ENCODE peak calls at places on chromosome 11, in five cellular contexts. Z, V, S, W and Y are unnamed samples.

GRCh38 chr11:11988862-11989261 is 19.6 kb downstream of the DKK3 start:
- DNase-seq in S (no peak), Z (no peak), W (no peak), V (no peak), Y (no peak)

GRCh38 chr11:27234043-27234668 is 128.9 kb downstream of the CCDC34 start:
- DNase-seq in V (peak; percentile 61), W (no peak), Z (peak; percentile 93), S (no peak), Y (no peak)

GRCh38 chr11:67400251-67400941 is 1.3 kb downstream of the PPP1CA start:
- DNase-seq in S (no peak), Z (no peak), V (no peak), W (no peak), Y (no peak)

GRCh38 chr11:8257003-8257664 is 6.5 kb downstream of the LMO1 start:
- DNase-seq in Z (no peak), S (peak; percentile 5), W (no peak), V (no peak), Y (no peak)

GRCh38 chr11:34317666-34318065 is 40.1 kb downstream of the ABTB2 start:
- DNase-seq in V (no peak), Z (no peak), W (no peak), S (no peak), Y (no peak)

GRCh38 chr11:134476435-134477021 is 64.5 kb upstream of the B3GAT1 start:
- DNase-seq in W (no peak), V (no peak), S (no peak), Z (no peak), Y (no peak)

GRCh38 chr11:119436093-119436492 is 13.1 kb upstream of the THY1 start:
- DNase-seq in S (no peak), V (no peak), W (no peak), Z (no peak), Y (no peak)

GRCh38 chr11:120717042-120717441 is 205.5 kb downstream of the GRIK4 start:
- DNase-seq in S (no peak), W (no peak), Z (no peak), V (no peak), Y (no peak)

GRCh38 chr11:95589893-95590612 is 199.5 kb downstream of the FAM76B start:
- DNase-seq in S (no peak), W (no peak), V (no peak), Z (no peak), Y (no peak)

GRCh38 chr11:7749456-7749855 is 43.2 kb upstream of the OVCH2 start:
- DNase-seq in Z (no peak), S (no peak), V (no peak), W (no peak), Y (no peak)

GRCh38 chr11:12767022-12767421 is 92.8 kb downstream of the TEAD1 start:
- DNase-seq in S (no peak), W (no peak), Z (no peak), V (no peak), Y (no peak)

GRCh38 chr11:109756951-109757350 is 335.0 kb downstream of the C11orf87 start:
- DNase-seq in W (no peak), V (no peak), Z (no peak), S (no peak), Y (no peak)

GRCh38 chr11:35274909-35275807 is 136.2 kb downstream of the CD44 start:
- DNase-seq in W (peak; percentile 85), S (peak; percentile 89), V (no peak), Z (no peak), Y (peak; percentile 49)

GRCh38 chr11:47991266-47991830 is 11.0 kb downstream of the PTPRJ start:
- DNase-seq in Z (peak; percentile 37), V (peak; percentile 69), S (peak; percentile 64), W (peak; percentile 72), Y (no peak)

GRCh38 chr11:2800655-2801531 is 84.7 kb downstream of the CDKN1C start:
- DNase-seq in Z (no peak), S (peak; percentile 21), W (peak; percentile 7), V (peak; percentile 23), Y (no peak)

GRCh38 chr11:109041876-109042275 is 377.0 kb downstream of the DDX10 start:
- DNase-seq in W (no peak), V (no peak), Z (no peak), S (no peak), Y (no peak)

GRCh38 chr11:128506999-128507591 is 80.3 kb downstream of the ETS1 start:
- DNase-seq in W (peak; percentile 79), V (peak; percentile 96), S (peak; percentile 81), Z (no peak), Y (peak; percentile 77)

GRCh38 chr11:128568166-128568778 is 19.1 kb downstream of the ETS1 start:
- DNase-seq in W (no peak), Z (no peak), V (no peak), S (no peak), Y (no peak)

GRCh38 chr11:8649361-8649760 is 33.1 kb downstream of the TRIM66 start:
- DNase-seq in S (no peak), Z (no peak), W (no peak), V (no peak), Y (no peak)

GRCh38 chr11:96146765-96147164 is 196.2 kb downstream of the MAML2 start:
- DNase-seq in V (no peak), W (no peak), Z (no peak), S (no peak), Y (no peak)

GRCh38 chr11:43916621-43917020 is 25.8 kb upstream of the C11orf96 start:
- DNase-seq in W (no peak), S (no peak), V (no peak), Z (no peak), Y (no peak)

GRCh38 chr11:69292221-69292648 is 1.7 kb upstream of the MYEOV start:
- DNase-seq in V (peak; percentile 51), W (no peak), Z (peak; percentile 41), S (no peak), Y (no peak)

GRCh38 chr11:78727816-78728215 is 153.2 kb upstream of the NARS2 start:
- DNase-seq in Z (no peak), W (no peak), S (no peak), V (no peak), Y (no peak)

GRCh38 chr11:67627394-67627787 is 2.3 kb downstream of the NUDT8 start:
- DNase-seq in V (peak; percentile 35), Z (no peak), S (no peak), W (no peak), Y (no peak)

GRCh38 chr11:43504316-43504950 is 145.7 kb downstream of the TTC17 start:
- DNase-seq in S (no peak), Z (peak; percentile 29), V (no peak), W (no peak), Y (no peak)

GRCh38 chr11:6812391-6813005 is 13.0 kb upstream of the OR6A2 start:
- DNase-seq in S (no peak), W (no peak), Z (peak; percentile 68), V (no peak), Y (no peak)

GRCh38 chr11:113481672-113482071 is 6.5 kb upstream of the DRD2 start:
- DNase-seq in S (no peak), V (no peak), W (no peak), Z (no peak), Y (no peak)

GRCh38 chr11:44600739-44601416 is 35.4 kb downstream of the CD82 start:
- DNase-seq in V (no peak), S (no peak), Z (peak; percentile 67), W (no peak), Y (no peak)

GRCh38 chr11:74717211-74717997 is 13.8 kb downstream of the CHRDL2 start:
- DNase-seq in Z (no peak), W (no peak), S (no peak), V (no peak), Y (peak; percentile 39)

GRCh38 chr11:119100246-119100959 is 1.2 kb downstream of the DPAGT1 start:
- DNase-seq in V (no peak), S (no peak), W (no peak), Z (no peak), Y (no peak)

GRCh38 chr11:120108154-120108784 is 29.6 kb downstream of the TRIM29 start:
- DNase-seq in S (peak; percentile 80), Z (peak; percentile 59), V (peak; percentile 80), W (peak; percentile 39), Y (peak; percentile 79)

GRCh38 chr11:63022422-63022821 is 6.8 kb upstream of the SLC22A8 start:
- DNase-seq in W (no peak), Z (no peak), S (no peak), V (no peak), Y (no peak)

GRCh38 chr11:76918941-76919386 is 58.2 kb downstream of the ACER3 start:
- DNase-seq in V (no peak), Z (peak; percentile 57), W (peak; percentile 20), S (no peak), Y (no peak)

GRCh38 chr11:25981998-25982397 is 349.9 kb upstream of the ANO3 start:
- DNase-seq in W (no peak), S (no peak), Z (peak; percentile 77), V (no peak), Y (no peak)

GRCh38 chr11:110338684-110339083 is 42.3 kb upstream of the RDX start:
- DNase-seq in V (no peak), Z (peak; percentile 35), S (no peak), W (no peak), Y (no peak)

GRCh38 chr11:44248109-44248508 is 61.8 kb downstream of the ALX4 start:
- DNase-seq in Z (no peak), W (no peak), S (no peak), V (no peak), Y (no peak)

GRCh38 chr11:122733301-122733686 is 77.8 kb downstream of the UBASH3B start:
- DNase-seq in W (no peak), V (no peak), S (no peak), Z (no peak), Y (no peak)

GRCh38 chr11:16632295-16633200 is 105.9 kb upstream of the C11orf58 start:
- DNase-seq in W (no peak), Z (peak; percentile 11), V (no peak), S (no peak), Y (no peak)

GRCh38 chr11:117876341-117877119 is at the start of gene FXYD6:
- DNase-seq in V (no peak), S (no peak), W (no peak), Z (no peak), Y (peak; percentile 69)
- H3K4me3 ChIP-seq in V (peak within 1 kb of the TSS; percentile 68), S (peak within 1 kb of the TSS; percentile 54), W (peak within 1 kb of the TSS; percentile 26), Z (no peak within 1 kb of the TSS), Y (peak within 1 kb of the TSS; percentile 76)

GRCh38 chr11:18790820-18791174 is 801 bp downstream of the PTPN5 start:
- DNase-seq in Z (no peak), V (no peak), W (no peak), S (no peak), Y (no peak)
- H3K4me3 ChIP-seq in Z (no peak overlapping the region), V (peak overlapping the region; percentile 59), W (no peak overlapping the region), S (peak overlapping the region; percentile 39), Y (peak overlapping the region; percentile 57)

GRCh38 chr11:71103266-71103665 is 149.1 kb downstream of the SHANK2 start:
- DNase-seq in V (no peak), W (no peak), S (peak; percentile 82), Z (no peak), Y (no peak)
- H3K4me3 ChIP-seq in V (no peak overlapping the region), W (no peak overlapping the region), S (no peak overlapping the region), Z (no peak overlapping the region), Y (no peak overlapping the region)

GRCh38 chr11:1755344-1756023 is 5.1 kb upstream of the IFITM10 start:
- DNase-seq in S (no peak), Z (no peak), W (no peak), V (peak; percentile 61), Y (peak; percentile 64)

GRCh38 chr11:1757861-1758610 is 5.7 kb downstream of the CTSD start:
- DNase-seq in V (peak; percentile 62), Z (no peak), S (no peak), W (peak; percentile 36), Y (no peak)

GRCh38 chr11:1756791-1757771 is 6.6 kb downstream of the CTSD start:
- DNase-seq in Z (no peak), S (no peak), W (no peak), V (peak; percentile 53), Y (no peak)

GRCh38 chr11:1754376-1755150 is 4.2 kb upstream of the IFITM10 start:
- DNase-seq in V (peak; percentile 41), S (no peak), W (no peak), Z (no peak), Y (no peak)

GRCh38 chr11:1756024-1756561 is 5.7 kb upstream of the IFITM10 start:
- DNase-seq in V (peak; percentile 53), W (no peak), Z (no peak), S (peak; percentile 82), Y (no peak)
- H3K4me3 ChIP-seq in V (no peak overlapping the region), W (no peak overlapping the region), Z (no peak overlapping the region), S (no peak overlapping the region), Y (no peak overlapping the region)